ENCODE peak calls at places on chromosomes 12 and 14, in eight cellular contexts. One of them, this sample, is unnamed.

GRCh38 chr14:71381814-71382213 is 474.6 kb downstream of the PCNX1 start:
- DNase-seq in activated gamma-delta T cell treated with Interleukin-2 at 50 U/mL for 16 hours: no peak
- DNase-seq in gastrocnemius medialis: no peak
- DNase-seq in stimulated activated CD8-positive, alpha-beta memory T cell treated with anti-CD3 and anti-CD28 coated beads, Interleukin-15, amount 100 ng/mL, for 24 hours: no peak
- DNase-seq in stimulated activated CD4-positive, alpha-beta T cell treated with anti-CD3 and anti-CD28 coated beads, Interleukin-4, amount 100 ng/mL, for 4 hours: no peak
- DNase-seq in right lobe of liver: no peak
- DNase-seq in GM13977: no peak
- DNase-seq in iris pigment epithelial cell: no peak
- DNase-seq in this sample: no peak

GRCh38 chr12:53624956-53625355 is 1.2 kb downstream of the ATF7 start:
- DNase-seq in activated gamma-delta T cell treated with Interleukin-2 at 50 U/mL for 16 hours: no peak
- DNase-seq in gastrocnemius medialis: no peak
- DNase-seq in stimulated activated CD8-positive, alpha-beta memory T cell treated with anti-CD3 and anti-CD28 coated beads, Interleukin-15, amount 100 ng/mL, for 24 hours: no peak
- DNase-seq in stimulated activated CD4-positive, alpha-beta T cell treated with anti-CD3 and anti-CD28 coated beads, Interleukin-4, amount 100 ng/mL, for 4 hours: no peak
- DNase-seq in right lobe of liver: no peak
- DNase-seq in GM13977: no peak
- DNase-seq in iris pigment epithelial cell: no peak
- DNase-seq in this sample: no peak

GRCh38 chr12:57605308-57606015 is 838 bp downstream of the DTX3 start:
- DNase-seq in activated gamma-delta T cell treated with Interleukin-2 at 50 U/mL for 16 hours: no peak
- DNase-seq in gastrocnemius medialis: no peak
- DNase-seq in stimulated activated CD8-positive, alpha-beta memory T cell treated with anti-CD3 and anti-CD28 coated beads, Interleukin-15, amount 100 ng/mL, for 24 hours: no peak
- DNase-seq in stimulated activated CD4-positive, alpha-beta T cell treated with anti-CD3 and anti-CD28 coated beads, Interleukin-4, amount 100 ng/mL, for 4 hours: no peak
- DNase-seq in right lobe of liver: no peak
- DNase-seq in GM13977: no peak
- DNase-seq in iris pigment epithelial cell: no peak
- DNase-seq in this sample: no peak

GRCh38 chr12:57816001-57816854 is 2.3 kb downstream of the AVIL start:
- DNase-seq in activated gamma-delta T cell treated with Interleukin-2 at 50 U/mL for 16 hours: no peak
- DNase-seq in gastrocnemius medialis: no peak
- DNase-seq in stimulated activated CD8-positive, alpha-beta memory T cell treated with anti-CD3 and anti-CD28 coated beads, Interleukin-15, amount 100 ng/mL, for 24 hours: no peak
- DNase-seq in stimulated activated CD4-positive, alpha-beta T cell treated with anti-CD3 and anti-CD28 coated beads, Interleukin-4, amount 100 ng/mL, for 4 hours: no peak
- DNase-seq in right lobe of liver: no peak
- DNase-seq in GM13977: no peak
- DNase-seq in iris pigment epithelial cell: no peak
- DNase-seq in this sample: peak

GRCh38 chr12:64099430-64099829 is 122.7 kb downstream of the KICS2 start:
- DNase-seq in activated gamma-delta T cell treated with Interleukin-2 at 50 U/mL for 16 hours: no peak
- DNase-seq in gastrocnemius medialis: no peak
- DNase-seq in stimulated activated CD8-positive, alpha-beta memory T cell treated with anti-CD3 and anti-CD28 coated beads, Interleukin-15, amount 100 ng/mL, for 24 hours: no peak
- DNase-seq in stimulated activated CD4-positive, alpha-beta T cell treated with anti-CD3 and anti-CD28 coated beads, Interleukin-4, amount 100 ng/mL, for 4 hours: no peak
- DNase-seq in right lobe of liver: no peak
- DNase-seq in GM13977: no peak
- DNase-seq in iris pigment epithelial cell: peak
- DNase-seq in this sample: no peak

GRCh38 chr14:80844872-80845271 is 96.7 kb downstream of the CEP128 start:
- DNase-seq in activated gamma-delta T cell treated with Interleukin-2 at 50 U/mL for 16 hours: no peak
- DNase-seq in gastrocnemius medialis: no peak
- DNase-seq in stimulated activated CD8-positive, alpha-beta memory T cell treated with anti-CD3 and anti-CD28 coated beads, Interleukin-15, amount 100 ng/mL, for 24 hours: no peak
- DNase-seq in stimulated activated CD4-positive, alpha-beta T cell treated with anti-CD3 and anti-CD28 coated beads, Interleukin-4, amount 100 ng/mL, for 4 hours: no peak
- DNase-seq in right lobe of liver: no peak
- DNase-seq in GM13977: no peak
- DNase-seq in iris pigment epithelial cell: peak
- DNase-seq in this sample: no peak

GRCh38 chr12:108622425-108622824 is 11.3 kb downstream of the SELPLG start:
- DNase-seq in activated gamma-delta T cell treated with Interleukin-2 at 50 U/mL for 16 hours: no peak
- DNase-seq in gastrocnemius medialis: no peak
- DNase-seq in stimulated activated CD8-positive, alpha-beta memory T cell treated with anti-CD3 and anti-CD28 coated beads, Interleukin-15, amount 100 ng/mL, for 24 hours: no peak
- DNase-seq in stimulated activated CD4-positive, alpha-beta T cell treated with anti-CD3 and anti-CD28 coated beads, Interleukin-4, amount 100 ng/mL, for 4 hours: no peak
- DNase-seq in right lobe of liver: no peak
- DNase-seq in GM13977: no peak
- DNase-seq in iris pigment epithelial cell: peak
- DNase-seq in this sample: no peak

GRCh38 chr12:7948585-7949264 is 12.7 kb upstream of the SLC2A3 start:
- DNase-seq in activated gamma-delta T cell treated with Interleukin-2 at 50 U/mL for 16 hours: no peak
- DNase-seq in gastrocnemius medialis: no peak
- DNase-seq in stimulated activated CD8-positive, alpha-beta memory T cell treated with anti-CD3 and anti-CD28 coated beads, Interleukin-15, amount 100 ng/mL, for 24 hours: no peak
- DNase-seq in stimulated activated CD4-positive, alpha-beta T cell treated with anti-CD3 and anti-CD28 coated beads, Interleukin-4, amount 100 ng/mL, for 4 hours: no peak
- DNase-seq in right lobe of liver: no peak
- DNase-seq in GM13977: no peak
- DNase-seq in iris pigment epithelial cell: no peak
- DNase-seq in this sample: no peak

GRCh38 chr12:1473418-1473817 is 121.0 kb downstream of the FBXL14 start:
- DNase-seq in activated gamma-delta T cell treated with Interleukin-2 at 50 U/mL for 16 hours: peak
- DNase-seq in gastrocnemius medialis: no peak
- DNase-seq in stimulated activated CD8-positive, alpha-beta memory T cell treated with anti-CD3 and anti-CD28 coated beads, Interleukin-15, amount 100 ng/mL, for 24 hours: no peak
- DNase-seq in stimulated activated CD4-positive, alpha-beta T cell treated with anti-CD3 and anti-CD28 coated beads, Interleukin-4, amount 100 ng/mL, for 4 hours: no peak
- DNase-seq in right lobe of liver: no peak
- DNase-seq in GM13977: peak
- DNase-seq in iris pigment epithelial cell: peak
- DNase-seq in this sample: no peak

GRCh38 chr12:116547955-116548471 is 11.2 kb upstream of the MAP1LC3B2 start:
- DNase-seq in activated gamma-delta T cell treated with Interleukin-2 at 50 U/mL for 16 hours: no peak
- DNase-seq in gastrocnemius medialis: no peak
- DNase-seq in stimulated activated CD8-positive, alpha-beta memory T cell treated with anti-CD3 and anti-CD28 coated beads, Interleukin-15, amount 100 ng/mL, for 24 hours: no peak
- DNase-seq in stimulated activated CD4-positive, alpha-beta T cell treated with anti-CD3 and anti-CD28 coated beads, Interleukin-4, amount 100 ng/mL, for 4 hours: no peak
- DNase-seq in right lobe of liver: no peak
- DNase-seq in GM13977: peak
- DNase-seq in iris pigment epithelial cell: peak
- DNase-seq in this sample: no peak

This sample was measured in NCI-H345.